ENCODE peak calls at places on chromosomes 2 and 18, in ten cellular contexts. E, X, M, A, D, N, Y, J, L and T are unnamed samples.
A peak's percentile ranks its signal among the peaks of the same experiment; 100 is the strongest.

GRCh38 chr2:15634846-15635490 is 43.3 kb downstream of the DDX1 start:
- DNase-seq in L (no peak), Y (no peak), E (no peak), D (no peak), M (no peak), N (no peak), J (no peak), X (no peak), A (no peak), T (no peak)

GRCh38 chr2:240503375-240503774 is 54.4 kb downstream of the ANKMY1 start:
- DNase-seq in Y (no peak), M (no peak), E (no peak), N (no peak), A (no peak), D (no peak), L (no peak), J (no peak), X (no peak), T (no peak)

GRCh38 chr18:44594779-44595467 is 85.8 kb upstream of the SETBP1 start:
- DNase-seq in N (peak; percentile 60), D (no peak), E (peak; percentile 58), Y (no peak), J (no peak), X (no peak), L (no peak), M (no peak), A (no peak), T (peak; percentile 40)

GRCh38 chr2:17966793-17967192 is 88.3 kb downstream of the KCNS3 start:
- DNase-seq in Y (no peak), L (no peak), M (no peak), N (no peak), A (no peak), E (no peak), J (no peak), D (no peak), X (no peak), T (no peak)

GRCh38 chr2:241354668-241355658 is 1.1 kb upstream of the FARP2 start:
- DNase-seq in X (no peak), A (peak; percentile 39), E (peak; percentile 87), Y (peak; percentile 50), M (peak; percentile 60), N (no peak), D (peak; percentile 60), J (peak; percentile 49), L (peak; percentile 56), T (peak; percentile 39)

GRCh38 chr2:208128136-208128535 is 1.5 kb downstream of the CRYGC start:
- DNase-seq in Y (no peak), J (no peak), D (no peak), N (no peak), M (no peak), X (no peak), L (no peak), E (no peak), A (no peak), T (no peak)

GRCh38 chr2:133674433-133675331 is 106.4 kb upstream of the NCKAP5 start:
- DNase-seq in Y (no peak), N (peak; percentile 68), D (no peak), J (no peak), E (peak; percentile 42), L (peak; percentile 22), M (no peak), X (peak; percentile 79), A (no peak), T (peak; percentile 69)

GRCh38 chr2:102636283-102636907 is 17.0 kb downstream of the SLC9A2 start:
- DNase-seq in N (no peak), X (no peak), A (no peak), Y (no peak), J (no peak), D (no peak), M (no peak), E (no peak), L (no peak), T (no peak)

GRCh38 chr2:15313657-15314056 is 247.5 kb downstream of the NBAS start:
- DNase-seq in E (peak; percentile 66), L (no peak), X (no peak), M (no peak), N (no peak), A (no peak), J (no peak), Y (no peak), D (no peak), T (no peak)

GRCh38 chr2:116317111-116317510 is 1497.4 kb upstream of the DDX18 start:
- DNase-seq in A (no peak), L (no peak), M (no peak), J (no peak), Y (no peak), D (no peak), X (no peak), N (no peak), E (no peak), T (no peak)

GRCh38 chr2:26942543-26943295 is 27.7 kb upstream of the MAPRE3 start:
- DNase-seq in Y (peak; percentile 22), J (peak; percentile 57), L (peak; percentile 84), D (peak; percentile 53), N (peak; percentile 9), E (peak; percentile 62), X (peak; percentile 70), A (peak; percentile 52), M (peak; percentile 55), T (peak; percentile 76)

GRCh38 chr2:236582968-236583367 is 13.3 kb downstream of the ACKR3 start:
- DNase-seq in X (no peak), L (no peak), M (no peak), J (no peak), N (no peak), E (no peak), Y (no peak), A (no peak), D (no peak), T (no peak)

GRCh38 chr2:119849838-119850565 is 90.3 kb downstream of the PTPN4 start:
- DNase-seq in Y (no peak), A (no peak), X (no peak), E (peak; percentile 37), L (no peak), J (no peak), N (no peak), M (no peak), D (no peak), T (no peak)

GRCh38 chr2:71679481-71679880 is 226.1 kb downstream of the DYSF start:
- DNase-seq in A (no peak), X (no peak), J (no peak), D (no peak), L (no peak), N (no peak), E (no peak), M (no peak), Y (no peak), T (no peak)

GRCh38 chr18:25561923-25562322 is 210.0 kb upstream of the ZNF521 start:
- DNase-seq in L (peak; percentile 48), N (peak; percentile 13), A (no peak), X (no peak), E (peak; percentile 49), J (no peak), Y (no peak), M (no peak), D (no peak), T (peak; percentile 32)

GRCh38 chr2:110770696-110771425 is 38.5 kb downstream of the ACOXL start:
- DNase-seq in D (no peak), J (no peak), N (peak; percentile 48), Y (no peak), X (no peak), E (peak; percentile 52), A (no peak), L (no peak), M (no peak), T (peak; percentile 51)

GRCh38 chr2:23423873-23424680 is 39.1 kb downstream of the KLHL29 start:
- DNase-seq in N (no peak), E (no peak), M (no peak), A (no peak), Y (no peak), X (no peak), L (no peak), D (no peak), J (no peak), T (no peak)

GRCh38 chr18:35688757-35689156 is 107.2 kb downstream of the GALNT1 start:
- DNase-seq in A (no peak), D (no peak), M (no peak), N (no peak), J (no peak), L (no peak), Y (no peak), X (no peak), E (peak; percentile 8), T (no peak)

GRCh38 chr18:34224423-34225217 is at the start of gene NOL4:
- DNase-seq in X (peak; percentile 81), A (no peak), J (no peak), M (no peak), D (no peak), Y (no peak), L (peak; percentile 96), E (no peak), N (no peak), T (peak; percentile 21)

GRCh38 chr18:57122906-57123510 is 23.9 kb upstream of the BOD1L2 start:
- DNase-seq in E (no peak), X (no peak), D (no peak), J (no peak), A (no peak), Y (no peak), N (no peak), M (no peak), L (no peak), T (no peak)